ENCODE peak calls at places on chromosome 4, in four cellular contexts. K is K562, R is SK-N-MC, C is suprapubic skin. G is an unnamed sample.

GRCh38 chr4:41594439-41594838 is 56.5 kb downstream of the LIMCH1 start:
- DNase-seq in K (no peak), R (no peak), C (no peak), G (no peak)

GRCh38 chr4:43716721-43717395 is 731.8 kb downstream of the KCTD8 start:
- DNase-seq in K (no peak), R (no peak), C (no peak), G (no peak)

GRCh38 chr4:139015948-139016451 is 419 bp downstream of the NOCT start:
- DNase-seq in K (peak; percentile 63), R (no peak), C (no peak), G (peak; percentile 48)

GRCh38 chr4:182698212-182698611 is 219.0 kb downstream of the DCTD start:
- DNase-seq in K (peak; percentile 4), R (no peak), C (no peak), G (no peak)

GRCh38 chr4:99868126-99868596 is 26.1 kb downstream of the LAMTOR3 start:
- DNase-seq in K (no peak), R (no peak), C (no peak), G (no peak)

GRCh38 chr4:53653484-53654053 is 62.3 kb upstream of the LNX1 start:
- DNase-seq in K (no peak), R (no peak), C (no peak), G (no peak)

GRCh38 chr4:5460106-5460801 is 248.1 kb downstream of the EVC2 start:
- DNase-seq in K (peak; percentile 45), R (no peak), C (no peak), G (no peak)

GRCh38 chr4:121096629-121097028 is 24.3 kb upstream of the NDNF start:
- DNase-seq in K (no peak), R (peak; percentile 22), C (no peak), G (no peak)

GRCh38 chr4:8910822-8911310 is 39.2 kb upstream of the HMX1 start:
- DNase-seq in K (no peak), R (no peak), C (no peak), G (no peak)

GRCh38 chr4:56655627-56656345 is 25.3 kb downstream of the HOPX start:
- DNase-seq in K (no peak), R (no peak), C (peak; percentile 64), G (no peak)

GRCh38 chr4:108540536-108540935 is 79.8 kb upstream of the RPL34 start:
- DNase-seq in K (no peak), R (no peak), C (no peak), G (no peak)

GRCh38 chr4:185683896-185684295 is 128.1 kb downstream of the SORBS2 start:
- DNase-seq in K (no peak), R (no peak), C (no peak), G (no peak)

GRCh38 chr4:27205994-27206393 is 345.4 kb downstream of the STIM2 start:
- DNase-seq in K (no peak), R (no peak), C (no peak), G (no peak)

GRCh38 chr4:73599182-73599581 is 21.1 kb downstream of the RASSF6 start:
- DNase-seq in K (peak; percentile 66), R (no peak), C (no peak), G (no peak)

GRCh38 chr4:148270600-148270999 is 171.6 kb downstream of the NR3C2 start:
- DNase-seq in K (no peak), R (no peak), C (no peak), G (no peak)

GRCh38 chr4:141220271-141220654 is 432 bp upstream of the ZNF330 start:
- DNase-seq in K (no peak), R (no peak), C (no peak), G (no peak)

GRCh38 chr4:8585721-8586161 is 5.5 kb downstream of the GPR78 start:
- DNase-seq in K (no peak), R (no peak), C (no peak), G (no peak)

DNA sequence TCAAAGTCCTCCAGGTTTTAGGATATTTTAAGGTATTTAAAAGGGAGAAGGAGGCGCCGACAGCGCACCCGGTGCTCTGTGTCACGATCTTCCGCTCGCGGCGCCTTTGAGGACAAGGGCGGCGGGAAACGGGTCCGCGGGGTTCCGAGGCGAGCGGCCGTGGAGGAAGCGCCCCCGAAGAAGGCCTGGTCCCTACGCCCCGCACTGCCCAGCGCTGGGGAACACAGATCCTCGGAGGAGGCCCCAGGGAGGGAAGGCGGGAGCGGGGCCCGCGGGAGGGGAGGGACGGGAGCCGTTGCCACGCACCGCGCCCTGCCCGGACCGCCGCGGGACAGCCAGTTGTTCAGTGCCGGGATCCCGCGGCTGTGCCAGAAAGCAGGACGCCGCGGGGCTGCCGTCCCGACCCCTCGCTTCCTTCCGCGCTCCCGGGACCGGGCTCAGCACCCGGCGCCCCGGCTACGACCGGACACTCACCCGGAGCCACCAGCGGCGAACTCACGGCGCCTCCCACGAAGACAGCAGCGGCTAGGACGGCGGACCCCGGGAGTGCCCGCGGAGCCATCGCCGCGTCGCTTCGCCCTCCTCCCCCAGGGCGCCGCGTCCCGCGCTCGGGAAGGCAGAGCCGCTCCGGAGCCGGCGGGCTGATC is 327 bp downstream of the RELL1 start:
- DNase-seq in K (peak; percentile 39), R (no peak), C (peak; percentile 84), G (peak; percentile 29)
- TF ChIP-seq POLR2AphosphoS5 in K (peak; percentile 32), R (peak; percentile 27), C (peak; percentile 57), G (peak; percentile 54)

GRCh38 chr4:164384416-164384815 is 369.5 kb upstream of the SMIM31 start:
- DNase-seq in K (no peak), R (no peak), C (no peak), G (no peak)
- H3K4me3 ChIP-seq in K (no peak overlapping the region), R (no peak overlapping the region), C (no peak overlapping the region), G (no peak overlapping the region)

DNA sequence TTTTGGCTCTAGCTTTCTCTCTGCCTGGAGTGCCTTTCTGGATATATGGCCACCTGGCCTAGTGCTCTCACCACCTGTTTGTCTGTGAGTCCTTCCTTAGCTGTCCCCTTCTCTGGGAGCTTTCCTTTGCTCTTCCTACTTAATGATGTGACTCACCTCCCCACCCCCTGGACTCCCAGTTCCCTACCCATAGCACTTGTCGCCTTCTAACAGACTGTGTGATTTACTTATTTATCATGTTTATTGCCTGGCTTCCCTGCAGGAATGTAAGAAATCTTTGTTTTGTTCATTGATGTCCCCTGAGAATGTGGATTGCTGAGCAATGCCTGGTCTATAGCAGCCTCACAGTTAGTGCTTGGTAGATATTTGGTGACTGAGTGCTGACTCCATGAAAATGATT is 18.9 kb downstream of the ADD1 start:
- DNase-seq in K (no peak), R (no peak), C (no peak), G (no peak)
- H3K27ac ChIP-seq in K (no peak overlapping the region), R (no peak overlapping the region), C (peak overlapping the region; percentile 28), G (no peak overlapping the region)

GRCh38 chr4:135735543-135735942 is 1534.0 kb upstream of the PABPC4L start:
- DNase-seq in K (no peak), R (no peak), C (no peak), G (no peak)

GRCh38 chr4:135732448-135732847 is 1530.9 kb upstream of the PABPC4L start:
- DNase-seq in K (no peak), R (no peak), C (no peak), G (no peak)

GRCh38 chr4:135731681-135732080 is 1530.1 kb upstream of the PABPC4L start:
- DNase-seq in K (no peak), R (no peak), C (no peak), G (no peak)
- TF ChIP-seq POLR2AphosphoS5 in K (no peak), R (no peak), C (no peak), G (no peak)

GRCh38 chr4:55177461-55177860 is 52.1 kb upstream of the KDR start:
- DNase-seq in K (no peak), R (no peak), C (no peak), G (no peak)

GRCh38 chr4:55178226-55179005 is 53.0 kb upstream of the KDR start:
- DNase-seq in K (no peak), R (no peak), C (no peak), G (no peak)

GRCh38 chr4:55173580-55173979 is 48.2 kb upstream of the KDR start:
- DNase-seq in K (no peak), R (no peak), C (no peak), G (no peak)

GRCh38 chr4:55176497-55176896 is 51.1 kb upstream of the KDR start:
- DNase-seq in K (no peak), R (no peak), C (no peak), G (no peak)

DNA sequence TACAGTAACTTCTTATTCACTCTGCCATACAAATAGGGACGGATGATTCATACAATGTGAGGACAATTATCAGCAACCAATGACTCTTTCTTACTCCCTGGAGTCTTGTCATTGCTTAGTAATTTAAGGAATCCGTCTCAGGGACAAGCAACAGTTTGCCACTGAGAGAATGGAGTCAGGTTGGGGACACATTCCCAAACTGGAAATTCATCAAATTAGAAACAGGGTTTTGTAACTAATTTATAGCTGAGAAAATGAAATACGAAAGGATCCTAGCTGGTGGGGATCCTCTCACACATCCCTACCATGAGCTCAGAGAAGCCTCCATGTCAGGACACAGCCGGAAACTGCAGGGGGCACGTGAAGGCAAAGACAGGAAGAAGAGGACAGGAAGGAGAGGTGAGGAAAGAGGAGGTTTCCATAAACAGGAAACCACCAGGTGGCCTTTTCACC is 50.4 kb upstream of the KDR start:
- DNase-seq in K (no peak), R (no peak), C (no peak), G (no peak)
- H3K4me3 ChIP-seq in K (no peak overlapping the region), R (no peak overlapping the region), C (no peak overlapping the region), G (no peak overlapping the region)

DNA sequence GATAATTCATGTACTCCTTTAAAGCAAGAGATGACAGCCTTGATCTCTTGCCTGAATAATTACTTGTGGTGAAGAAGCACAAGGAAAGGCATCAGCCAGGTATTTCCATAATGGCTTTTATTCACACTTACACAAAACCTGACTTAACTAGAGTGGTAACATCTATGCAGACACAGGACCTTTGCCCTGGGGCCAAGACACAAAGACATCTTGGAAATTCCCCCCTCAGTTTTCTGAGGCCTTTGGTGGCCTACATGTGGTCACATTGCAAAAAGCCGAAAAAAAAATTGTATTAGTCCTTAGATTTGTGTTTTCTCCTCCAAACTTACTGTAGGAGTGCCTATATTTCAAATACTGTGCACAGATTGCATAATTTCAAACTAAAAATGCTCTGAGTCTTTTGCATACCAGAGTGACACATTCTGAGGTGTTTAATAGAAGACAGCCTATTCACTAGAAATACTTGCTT is 172.4 kb downstream of the PDGFC start:
- DNase-seq in K (no peak), R (no peak), C (no peak), G (no peak)
- H3K27ac ChIP-seq in K (no peak overlapping the region), R (no peak overlapping the region), C (peak overlapping the region; percentile 21), G (no peak overlapping the region)

DNA sequence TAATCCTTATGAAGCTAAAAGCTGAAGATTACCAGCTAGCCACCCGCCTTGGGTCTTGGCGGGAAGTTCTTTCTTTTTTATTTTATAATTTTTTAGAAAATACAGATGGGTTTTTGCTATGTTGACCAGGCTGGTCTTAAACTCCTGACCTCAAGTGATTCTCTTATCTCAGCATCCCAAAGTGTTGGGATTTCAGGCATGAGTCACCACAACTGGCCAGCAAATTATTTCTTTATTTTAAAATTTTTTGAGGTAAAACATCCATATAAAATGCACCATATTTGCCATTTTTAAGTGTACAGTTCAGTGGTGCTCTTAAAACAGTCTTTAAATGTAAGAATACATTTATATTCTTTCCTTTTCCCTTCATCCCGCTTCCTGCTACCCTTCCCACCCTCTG is 40.6 kb upstream of the ANTXR2 start:
- DNase-seq in K (no peak), R (no peak), C (no peak), G (no peak)
- TF ChIP-seq POLR2AphosphoS5 in K (no peak), R (no peak), C (no peak), G (no peak)